ENCODE peak calls at places on chromosomes 5 and 9, in five cellular contexts. H is SK-N-SH, X is H1, K is GM12892, I is GM12878. E is an unnamed sample.

GRCh38 chr5:108102463-108102862 is 279.4 kb downstream of the FBXL17 start:
- DNase-seq in H (no peak), X (no peak), K (no peak), I (no peak), E (no peak)

GRCh38 chr5:147373328-147373727 is 136.5 kb downstream of the DPYSL3 start:
- DNase-seq in H (no peak), X (no peak), K (no peak), I (no peak), E (no peak)

GRCh38 chr5:161167001-161167765 is 315.2 kb upstream of the ATP10B start:
- DNase-seq in H (no peak), X (no peak), K (no peak), I (no peak), E (no peak)

GRCh38 chr5:34535944-34536628 is 120.0 kb upstream of the RAI14 start:
- DNase-seq in H (no peak), X (no peak), K (no peak), I (no peak), E (no peak)

GRCh38 chr9:96129698-96130097 is 172.3 kb downstream of the HSD17B3 start:
- DNase-seq in H (peak; percentile 37), X (no peak), K (no peak), I (no peak), E (no peak)

GRCh38 chr5:119370521-119370920 is 14.7 kb downstream of the TNFAIP8 start:
- DNase-seq in H (no peak), X (no peak), K (no peak), I (no peak), E (no peak)

GRCh38 chr9:21931428-21931827 is 62.8 kb downstream of the CDKN2A start:
- DNase-seq in H (no peak), X (no peak), K (no peak), I (no peak), E (no peak)

GRCh38 chr5:169554251-169554650 is 29.3 kb upstream of the SPDL1 start:
- DNase-seq in H (no peak), X (no peak), K (no peak), I (no peak), E (no peak)

GRCh38 chr5:89255845-89256463 is 373.0 kb upstream of the MEF2C start:
- DNase-seq in H (no peak), X (peak; percentile 0), K (no peak), I (no peak), E (no peak)

GRCh38 chr5:42626462-42626861 is 130.2 kb upstream of the CCDC152 start:
- DNase-seq in H (no peak), X (no peak), K (no peak), I (no peak), E (no peak)

GRCh38 chr9:5438301-5439162 is 807 bp upstream of the PLGRKT start:
- DNase-seq in H (no peak), X (no peak), K (no peak), I (peak; percentile 89), E (no peak)

GRCh38 chr5:90888511-90889324 is 330.1 kb downstream of the ADGRV1 start:
- DNase-seq in H (no peak), X (no peak), K (no peak), I (no peak), E (no peak)

GRCh38 chr5:123083298-123083697 is 5.7 kb upstream of the PRDM6 start:
- DNase-seq in H (no peak), X (no peak), K (no peak), I (no peak), E (no peak)

GRCh38 chr5:9544502-9545300 is 1.2 kb downstream of the SEMA5A start:
- DNase-seq in H (peak; percentile 85), X (no peak), K (peak; percentile 40), I (no peak), E (peak; percentile 56)

GRCh38 chr5:129996896-129997295 is 92.6 kb downstream of the CHSY3 start:
- DNase-seq in H (no peak), X (no peak), K (no peak), I (no peak), E (no peak)

GRCh38 chr9:137370865-137371520 is 52.0 kb downstream of the EXD3 start:
- DNase-seq in H (no peak), X (no peak), K (no peak), I (no peak), E (no peak)

GRCh38 chr9:35658144-35658893 is at the start of gene CCDC107:
- DNase-seq in H (peak; percentile 98), X (no peak), K (peak; percentile 87), I (no peak), E (peak; percentile 88)

GRCh38 chr5:144325532-144325931 is 154.9 kb downstream of the KCTD16 start:
- DNase-seq in H (no peak), X (no peak), K (no peak), I (no peak), E (no peak)

GRCh38 chr5:56854920-56855319 is 39.6 kb downstream of the MAP3K1 start:
- DNase-seq in H (no peak), X (no peak), K (no peak), I (no peak), E (no peak)

GRCh38 chr9:23979491-23979890 is 153.5 kb upstream of the ELAVL2 start:
- DNase-seq in H (no peak), X (no peak), K (no peak), I (no peak), E (no peak)

GRCh38 chr9:93467462-93467861 is 14.1 kb upstream of the FAM120AOS start:
- DNase-seq in H (no peak), X (no peak), K (no peak), I (no peak), E (no peak)

GRCh38 chr9:93466416-93467061 is 13.2 kb upstream of the FAM120AOS start:
- DNase-seq in H (no peak), X (no peak), K (no peak), I (no peak), E (no peak)

GRCh38 chr9:93465853-93466252 is 12.5 kb upstream of the FAM120AOS start:
- DNase-seq in H (no peak), X (no peak), K (no peak), I (no peak), E (no peak)

GRCh38 chr9:93468763-93469456 is 15.5 kb upstream of the FAM120AOS start:
- DNase-seq in H (no peak), X (no peak), K (no peak), I (no peak), E (no peak)

GRCh38 chr9:93467062-93467416 is 13.7 kb upstream of the FAM120AOS start:
- DNase-seq in H (no peak), X (no peak), K (no peak), I (no peak), E (no peak)
- TF ChIP-seq TAF1 in H (no peak), X (no peak), K (no peak), I (no peak), E (no peak)

GRCh38 chr9:89522261-89522978 is 24.5 kb upstream of the SEMA4D start:
- DNase-seq in H (no peak), X (no peak), K (no peak), I (peak; percentile 83), E (peak; percentile 52)
- TF ChIP-seq TAF1 in H (no peak), X (no peak), K (no peak), I (peak; percentile 65), E (no peak)

DNA sequence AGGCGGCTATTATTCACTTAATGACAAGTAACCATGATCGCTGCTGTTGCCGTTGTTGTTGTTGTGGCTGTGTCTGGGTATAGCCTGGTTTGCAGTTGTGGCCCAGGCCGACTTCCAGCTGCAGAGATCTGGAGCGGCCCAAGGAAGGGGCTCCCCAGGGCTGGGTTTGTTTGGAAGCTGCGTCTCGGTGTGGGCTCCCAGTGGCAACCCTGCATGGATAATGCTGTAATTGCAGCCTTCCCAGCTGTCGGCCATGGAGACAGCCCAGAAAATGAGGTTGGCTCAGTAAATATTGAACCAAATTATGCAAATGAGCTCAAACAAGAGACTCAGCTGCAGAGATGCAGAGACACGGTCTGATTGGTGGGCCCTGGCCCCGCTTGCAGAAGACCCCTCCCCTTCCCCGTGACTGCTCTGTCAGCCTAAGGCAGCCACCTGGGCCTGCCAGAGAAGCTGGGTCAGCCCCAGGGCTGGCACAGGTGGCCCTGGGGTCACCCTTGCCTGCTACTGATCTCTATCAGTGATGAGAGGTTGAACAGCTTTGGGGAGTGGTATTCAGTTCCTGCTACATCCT is 75.9 kb downstream of the RAD23B start:
- DNase-seq in H (no peak), X (no peak), K (no peak), I (no peak), E (no peak)
- TF ChIP-seq TAF1 in H (no peak), X (no peak), K (no peak), I (no peak), E (no peak)

GRCh38 chr5:80184235-80185023 is 71.4 kb downstream of the SERINC5 start:
- DNase-seq in H (no peak), X (peak; percentile 54), K (no peak), I (no peak), E (no peak)

GRCh38 chr5:80187274-80187673 is 68.6 kb downstream of the SERINC5 start:
- DNase-seq in H (no peak), X (no peak), K (no peak), I (no peak), E (no peak)

GRCh38 chr5:80187691-80188090 is 68.2 kb downstream of the SERINC5 start:
- DNase-seq in H (no peak), X (no peak), K (no peak), I (no peak), E (no peak)

GRCh38 chr5:80185095-80185494 is 70.8 kb downstream of the SERINC5 start:
- DNase-seq in H (no peak), X (no peak), K (no peak), I (no peak), E (no peak)

GRCh38 chr5:80186634-80187033 is 69.2 kb downstream of the SERINC5 start:
- DNase-seq in H (no peak), X (no peak), K (no peak), I (no peak), E (no peak)
- TF ChIP-seq TAF1 in H (no peak), X (no peak), K (no peak), I (no peak), E (no peak)

DNA sequence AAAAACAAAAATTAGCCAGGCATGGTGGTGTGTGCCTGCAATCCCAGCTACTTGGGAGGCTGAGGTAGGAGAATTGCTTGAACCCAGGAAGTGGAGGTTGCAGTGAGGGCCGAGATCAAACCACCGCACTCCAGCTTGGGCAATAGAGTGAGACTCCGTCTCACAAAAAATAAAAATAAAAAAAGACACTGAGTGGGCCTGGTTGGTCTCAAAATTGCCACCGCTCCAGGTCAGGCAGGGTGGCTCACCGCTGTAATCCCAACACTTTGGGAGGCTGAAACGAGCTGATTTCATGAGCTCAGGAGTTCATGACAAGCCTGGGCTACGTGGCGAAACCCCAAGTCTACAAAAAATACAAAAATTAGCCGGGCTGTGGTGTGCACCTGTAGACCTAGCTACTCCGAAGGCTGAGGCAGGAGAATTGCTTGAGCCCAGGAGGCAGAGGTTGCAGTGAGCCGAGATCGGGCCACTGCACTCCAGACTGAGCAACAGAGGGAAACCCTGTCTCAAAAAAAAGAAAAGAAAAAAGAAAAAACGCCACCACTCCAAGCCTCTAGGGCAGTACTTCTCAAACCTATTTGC is 1.8 kb downstream of the STK10 start:
- DNase-seq in H (no peak), X (no peak), K (no peak), I (no peak), E (no peak)
- TF ChIP-seq TAF1 in H (no peak), X (no peak), K (no peak), I (no peak), E (no peak)